ENCODE peak calls at places on chromosomes 16 and 17, in six cellular contexts. S is colonic mucosa, H is heart right ventricle, Z is neural crest cell, A is OCI-LY7, Y is cardiac muscle cell. F is an unnamed sample.
A peak's percentile ranks its signal among the peaks of the same experiment; 100 is the strongest.

GRCh38 chr16:85195271-85195647 is 83.0 kb upstream of the CIBAR2 start:
- DNase-seq in S (no peak), H (no peak), Z (no peak), A (no peak), Y (no peak), F (no peak)

GRCh38 chr17:29583324-29584248 is 5.9 kb downstream of the GIT1 start:
- DNase-seq in S (no peak), H (peak; percentile 6), Z (no peak), A (no peak), Y (no peak), F (no peak)

GRCh38 chr16:56419740-56420548 is 5.4 kb downstream of the AMFR start:
- DNase-seq in S (peak; percentile 33), H (no peak), Z (no peak), A (no peak), Y (no peak), F (no peak)

GRCh38 chr17:60481604-60482003 is 44.4 kb downstream of the APPBP2 start:
- DNase-seq in S (no peak), H (no peak), Z (no peak), A (no peak), Y (no peak), F (no peak)

GRCh38 chr17:70654706-70655105 is 485.4 kb downstream of the KCNJ2 start:
- DNase-seq in S (no peak), H (no peak), Z (no peak), A (no peak), Y (no peak), F (no peak)

GRCh38 chr16:63447121-63447520 is 1410.9 kb upstream of the CDH8 start:
- DNase-seq in S (no peak), H (no peak), Z (no peak), A (no peak), Y (no peak), F (no peak)

GRCh38 chr17:2237521-2237921 is 66.1 kb downstream of the SMG6 start:
- DNase-seq in S (no peak), H (peak; percentile 73), Z (no peak), A (no peak), Y (peak; percentile 77), F (no peak)

GRCh38 chr17:80673152-80673920 is 128.7 kb downstream of the RPTOR start:
- DNase-seq in S (no peak), H (no peak), Z (peak; percentile 44), A (peak; percentile 40), Y (peak; percentile 35), F (no peak)

GRCh38 chr16:84845496-84846002 is 25.8 kb downstream of the CRISPLD2 start:
- DNase-seq in S (no peak), H (no peak), Z (no peak), A (no peak), Y (no peak), F (no peak)

GRCh38 chr17:21375757-21376584 is at the start of gene KCNJ12:
- DNase-seq in S (no peak), H (no peak), Z (peak; percentile 33), A (no peak), Y (peak; percentile 38), F (no peak)

GRCh38 chr17:50611639-50612038 is 23.0 kb upstream of the ABCC3 start:
- DNase-seq in S (no peak), H (no peak), Z (no peak), A (no peak), Y (no peak), F (no peak)

GRCh38 chr17:10875411-10875810 is 37.5 kb upstream of the PIRT start:
- DNase-seq in S (peak; percentile 26), H (no peak), Z (peak; percentile 43), A (peak; percentile 18), Y (peak; percentile 18), F (peak; percentile 7)

GRCh38 chr17:21368545-21369246 is 7.5 kb upstream of the KCNJ12 start:
- DNase-seq in S (no peak), H (no peak), Z (no peak), A (peak; percentile 76), Y (no peak), F (no peak)

GRCh38 chr16:11260596-11260966 is 4.6 kb upstream of the SOCS1 start:
- DNase-seq in S (no peak), H (no peak), Z (no peak), A (no peak), Y (no peak), F (no peak)

GRCh38 chr17:4759776-4760236 is 11.9 kb upstream of the TM4SF5 start:
- DNase-seq in S (no peak), H (no peak), Z (no peak), A (no peak), Y (no peak), F (no peak)

GRCh38 chr17:70271672-70272071 is 102.3 kb downstream of the KCNJ2 start:
- DNase-seq in S (no peak), H (no peak), Z (no peak), A (no peak), Y (no peak), F (no peak)

GRCh38 chr16:81564368-81565060 is 119.9 kb downstream of the CMIP start:
- DNase-seq in S (no peak), H (no peak), Z (no peak), A (no peak), Y (no peak), F (no peak)

GRCh38 chr16:2278272-2278608 is 10.3 kb upstream of the RNPS1 start:
- DNase-seq in S (no peak), H (no peak), Z (no peak), A (peak; percentile 34), Y (no peak), F (no peak)
- TF ChIP-seq CTCF in S (no peak), H (no peak), Z (no peak), A (peak; percentile 59), Y (peak; percentile 9), F (no peak)

GRCh38 chr17:3447625-3448024 is 14.0 kb upstream of the OR1E2 start:
- DNase-seq in S (no peak), H (no peak), Z (no peak), A (peak; percentile 25), Y (peak; percentile 2), F (peak; percentile 12)

GRCh38 chr17:3448059-3448630 is 14.5 kb upstream of the OR1E2 start:
- DNase-seq in S (no peak), H (no peak), Z (no peak), A (peak; percentile 6), Y (peak; percentile 12), F (no peak)
- TF ChIP-seq CTCF in S (no peak), H (no peak), Z (no peak), A (no peak), Y (no peak), F (no peak)

GRCh38 chr17:47841488-47842308 is 625 bp upstream of the SCRN2 start:
- DNase-seq in S (no peak), H (no peak), Z (no peak), A (no peak), Y (no peak), F (no peak)
- TF ChIP-seq CTCF in S (peak; percentile 5), H (no peak), Z (peak; percentile 44), A (peak; percentile 31), Y (no peak), F (peak; percentile 24)

GRCh38 chr17:77528516-77529327 is 388.0 kb downstream of the SEC14L1 start:
- DNase-seq in S (no peak), H (no peak), Z (peak; percentile 67), A (no peak), Y (no peak), F (peak; percentile 45)
- TF ChIP-seq CTCF in S (no peak), H (peak; percentile 17), Z (peak; percentile 55), A (no peak), Y (no peak), F (no peak)

DNA sequence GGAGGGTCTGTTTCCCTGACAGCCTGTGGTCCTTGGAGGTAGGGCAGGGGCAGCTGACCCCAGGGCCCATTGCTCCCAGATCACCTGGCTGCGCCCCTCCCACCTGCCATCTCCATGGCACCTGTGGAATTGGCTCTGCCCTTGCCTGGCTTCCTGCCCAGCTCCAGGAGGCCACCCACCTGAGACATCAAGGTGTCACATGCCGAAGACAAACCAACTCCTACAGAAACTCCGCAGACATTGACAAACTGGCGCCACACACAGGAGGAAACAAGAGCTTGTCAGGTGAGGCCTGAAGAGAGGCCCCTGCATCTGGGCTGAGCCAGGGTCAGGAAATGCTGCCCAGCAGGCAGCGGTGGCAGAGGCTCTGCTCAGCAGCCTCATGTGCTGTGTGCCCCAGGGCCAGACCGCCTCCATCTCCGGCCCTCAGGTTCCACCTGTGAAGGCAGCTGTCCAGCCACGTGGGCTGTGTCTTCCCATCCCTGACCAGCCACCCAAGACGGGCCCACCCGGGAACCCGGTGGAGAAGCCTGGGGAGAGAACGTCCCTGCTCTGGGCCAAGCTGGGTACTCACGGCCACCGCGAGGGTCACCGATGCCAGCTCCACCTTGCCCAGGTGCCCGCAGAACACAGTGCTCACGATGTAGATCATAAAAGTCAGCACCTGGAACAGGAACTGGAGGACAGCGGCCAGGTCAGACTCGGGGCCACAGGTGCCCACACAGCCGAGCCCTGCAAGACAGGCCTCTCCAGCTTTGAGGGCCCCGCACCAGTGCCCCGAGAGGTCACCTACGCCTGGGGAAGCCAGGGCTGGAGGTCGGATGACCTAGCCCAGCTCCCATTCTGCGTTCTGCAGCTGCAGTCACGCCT is 1.6 kb downstream of the SLC47A2 start:
- DNase-seq in S (peak; percentile 49), H (no peak), Z (no peak), A (peak; percentile 5), Y (no peak), F (no peak)
- TF ChIP-seq CTCF in S (no peak), H (no peak), Z (no peak), A (no peak), Y (no peak), F (no peak)

F was measured in endothelial cell.